ENCODE peak calls at places on chromosomes 2 and 18, in seven cellular contexts. U, Z, B, T, F, Y and Q are unnamed samples.

GRCh38 chr2:200239216-200239615 is 67.3 kb upstream of the SPATS2L start:
- DNase-seq in Y (no peak), Z (no peak), F (no peak), T (peak), B (no peak), U (no peak), Q (peak)

GRCh38 chr18:45527891-45528290 is 87.4 kb upstream of the SLC14A2 start:
- DNase-seq in F (no peak), Z (no peak), U (no peak), B (no peak), Y (no peak), T (no peak), Q (no peak)

GRCh38 chr2:28661589-28662001 is 90.0 kb upstream of the PPP1CB start:
- DNase-seq in T (peak), U (no peak), Y (no peak), B (no peak), F (no peak), Z (no peak), Q (no peak)

GRCh38 chr18:79465392-79465991 is 69.8 kb downstream of the NFATC1 start:
- DNase-seq in Y (peak), Z (no peak), T (no peak), F (no peak), U (no peak), B (no peak), Q (no peak)

GRCh38 chr18:23573948-23574431 is 12.3 kb downstream of the NPC1 start:
- DNase-seq in Z (peak), T (no peak), F (peak), Y (no peak), U (no peak), B (no peak), Q (no peak)

GRCh38 chr2:109611467-109612095 is 2.2 kb downstream of the SEPTIN10 start:
- DNase-seq in F (no peak), T (no peak), Z (no peak), U (peak), B (no peak), Y (no peak), Q (no peak)

GRCh38 chr2:122417114-122417513 is 661.7 kb downstream of the TSN start:
- DNase-seq in F (no peak), Y (no peak), B (no peak), T (no peak), U (no peak), Z (no peak), Q (no peak)

GRCh38 chr2:218311908-218312756 is 19.8 kb upstream of the TMBIM1 start:
- DNase-seq in T (no peak), B (no peak), Y (no peak), U (peak), Z (no peak), F (no peak), Q (no peak)

GRCh38 chr2:175175320-175175719 is 6.2 kb downstream of the ATP5MC3 start:
- DNase-seq in T (no peak), Z (no peak), U (no peak), Y (no peak), F (no peak), B (no peak), Q (no peak)

GRCh38 chr18:13578400-13578799 is 148.0 kb downstream of the FAM210A start:
- DNase-seq in Y (no peak), T (no peak), U (no peak), Z (no peak), F (no peak), B (no peak), Q (no peak)

GRCh38 chr2:158723311-158723838 is 71.7 kb upstream of the DAPL1 start:
- DNase-seq in Z (no peak), T (no peak), Y (no peak), F (no peak), U (peak), B (no peak), Q (no peak)

GRCh38 chr2:101190753-101191516 is 39.8 kb upstream of the TBC1D8 start:
- DNase-seq in T (no peak), Z (no peak), U (no peak), F (no peak), Y (no peak), B (no peak), Q (no peak)

DNA sequence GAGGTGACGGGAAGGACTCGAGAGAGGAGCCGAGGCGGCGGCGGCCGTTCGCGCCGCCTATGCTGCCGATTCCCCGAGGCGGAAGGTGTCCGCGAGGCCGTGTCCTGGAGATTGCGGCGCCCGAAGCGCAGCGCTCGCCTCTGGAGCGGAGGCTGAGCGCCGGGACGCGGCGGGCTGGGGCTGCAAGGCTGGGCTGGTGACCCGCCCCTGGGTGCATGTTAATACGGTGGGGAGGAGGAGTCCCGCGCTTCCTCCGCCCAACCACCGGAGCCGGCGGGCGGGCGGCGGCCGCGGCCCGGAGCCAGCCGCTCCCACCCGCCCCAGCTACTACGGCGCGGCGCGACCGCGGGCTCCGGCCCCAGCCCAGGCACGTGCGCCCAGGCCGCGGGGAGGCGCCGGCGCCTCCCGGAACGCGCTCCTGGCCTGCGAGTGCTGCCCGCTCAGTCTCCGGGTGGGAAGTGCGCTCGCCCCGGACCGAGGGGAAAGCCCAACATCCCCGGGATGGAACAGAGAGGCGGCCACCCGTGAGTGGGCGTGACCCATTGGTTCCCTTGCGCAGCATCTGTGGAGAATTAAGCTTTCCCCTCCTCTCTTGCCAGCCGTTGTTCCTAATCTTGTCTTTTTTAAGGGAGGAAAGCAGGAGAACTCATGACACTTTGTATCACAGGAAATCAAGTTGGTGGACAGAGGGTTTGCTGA is at the start of gene DLGAP1:
- DNase-seq in Y (no peak), B (no peak), T (peak), U (peak), F (peak), Z (no peak), Q (peak)
- TF ChIP-seq YY1 in Y (no peak), B (no peak), T (no peak), U (no peak), F (no peak), Z (no peak), Q (no peak)

GRCh38 chr2:108139521-108139920 is 100.2 kb upstream of the SULT1C3 start:
- DNase-seq in Y (no peak), B (no peak), U (peak), F (no peak), Z (no peak), T (no peak), Q (peak)
- TF ChIP-seq YY1 in Y (no peak), B (no peak), U (no peak), F (no peak), Z (no peak), T (no peak), Q (no peak)

GRCh38 chr18:74496508-74497307 is 545 bp downstream of the CNDP2 start:
- DNase-seq in T (peak), U (peak), B (peak), Z (peak), F (no peak), Y (no peak), Q (no peak)
- TF ChIP-seq YY1 in T (no peak), U (peak), B (no peak), Z (peak), F (no peak), Y (peak), Q (no peak)

DNA sequence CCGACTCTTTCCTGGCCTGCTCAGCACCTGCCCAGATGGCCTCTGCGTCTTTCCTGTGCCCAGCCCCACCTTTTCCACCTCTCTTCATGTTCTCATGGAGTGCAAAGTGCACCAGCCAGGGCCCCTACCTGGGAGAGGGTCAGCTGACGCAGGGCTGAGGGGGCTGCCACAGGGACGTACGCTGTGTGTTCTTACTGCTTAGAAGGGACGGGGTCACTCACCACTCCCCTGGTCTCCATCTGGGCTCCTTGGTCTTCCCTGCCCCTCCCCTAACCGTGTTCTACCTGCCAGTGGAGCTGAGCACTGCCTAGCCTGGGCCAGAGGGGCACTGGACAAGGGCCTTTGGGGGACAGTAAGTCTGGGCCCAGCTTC is 8.6 kb downstream of the ERFE start:
- DNase-seq in Z (no peak), T (no peak), Y (no peak), B (no peak), F (no peak), U (no peak), Q (no peak)
- TF ChIP-seq YY1 in Z (no peak), T (no peak), Y (no peak), B (no peak), F (no peak), U (no peak), Q (no peak)

GRCh38 chr2:214215107-214215506 is 195.7 kb upstream of the VWC2L start:
- DNase-seq in U (no peak), F (no peak), T (no peak), B (no peak), Z (no peak), Y (no peak), Q (no peak)
- TF ChIP-seq YY1 in U (no peak), F (no peak), T (no peak), B (no peak), Z (no peak), Y (no peak), Q (no peak)

DNA sequence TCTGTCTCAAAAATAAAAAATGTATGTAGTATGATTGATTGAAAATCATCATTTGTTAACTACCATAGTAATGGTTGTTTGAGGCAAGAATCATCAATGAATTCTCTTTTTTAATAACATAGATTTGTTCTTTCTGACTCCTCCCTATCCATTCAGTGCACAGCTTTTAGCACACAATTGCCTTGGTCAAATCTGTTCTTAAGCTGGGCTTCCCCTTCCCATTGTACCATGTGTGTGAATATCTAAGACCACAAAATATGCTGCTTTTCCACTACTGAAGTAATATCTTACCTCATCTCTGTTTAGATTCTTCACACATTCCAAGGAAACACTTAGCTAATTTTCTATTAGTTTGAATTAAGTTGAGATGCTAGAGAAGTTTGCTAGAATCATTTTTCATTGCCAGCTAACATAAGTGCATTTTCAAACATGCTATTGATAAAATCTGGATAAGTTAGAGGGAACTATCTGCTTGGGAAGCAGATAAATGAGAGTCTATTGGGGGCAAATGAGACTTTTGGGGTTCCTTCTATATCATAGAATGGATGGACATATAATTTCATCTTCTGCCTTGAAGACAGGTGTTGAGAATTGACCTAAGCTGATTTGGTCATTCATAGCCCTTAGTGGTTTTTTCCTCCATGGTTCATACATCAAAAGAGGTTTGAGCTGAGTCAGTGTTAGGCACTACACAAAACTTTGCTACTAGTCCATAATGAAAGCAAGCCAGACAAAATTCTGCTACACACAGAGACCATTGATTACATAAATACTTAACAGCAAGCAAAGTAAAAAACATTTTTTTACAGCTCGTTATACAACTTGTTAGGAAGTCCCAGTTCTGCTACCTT is 231.9 kb downstream of the PLCL1 start:
- DNase-seq in T (no peak), F (no peak), B (no peak), Y (no peak), U (no peak), Z (no peak), Q (no peak)
- TF ChIP-seq YY1 in T (no peak), F (no peak), B (no peak), Y (no peak), U (no peak), Z (no peak), Q (no peak)

GRCh38 chr2:63851912-63852311 is 10.2 kb downstream of the UGP2 start:
- DNase-seq in B (no peak), F (no peak), T (no peak), Z (no peak), U (no peak), Y (no peak), Q (no peak)
- TF ChIP-seq YY1 in B (no peak), F (no peak), T (no peak), Z (no peak), U (no peak), Y (no peak), Q (no peak)

GRCh38 chr2:69646714-69647113 is 3.2 kb upstream of the AAK1 start:
- DNase-seq in F (no peak), B (no peak), U (no peak), Y (no peak), T (no peak), Z (no peak), Q (no peak)

DNA sequence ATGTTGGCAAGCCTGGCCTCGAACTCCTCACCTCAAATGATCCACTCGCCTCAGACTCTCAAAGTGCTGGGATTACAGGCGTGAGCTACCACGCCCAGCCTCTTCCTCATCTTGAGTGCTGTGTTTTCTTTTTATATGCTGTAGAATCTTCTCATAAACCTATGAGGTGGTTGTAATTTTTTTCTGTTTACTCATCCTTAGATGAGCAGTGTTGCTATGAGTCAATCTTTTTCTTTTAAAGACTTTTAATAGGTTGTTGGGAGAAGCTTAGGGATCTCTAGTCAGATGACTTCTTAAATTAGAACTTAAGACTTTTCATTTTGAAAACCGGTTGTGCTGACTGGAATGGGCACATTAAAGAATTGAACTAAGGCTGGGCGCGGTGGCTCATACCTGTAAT is 8.7 kb upstream of the AAK1 start:
- DNase-seq in T (no peak), Z (no peak), B (peak), Y (no peak), F (no peak), U (no peak), Q (no peak)
- TF ChIP-seq YY1 in T (no peak), Z (no peak), B (no peak), Y (no peak), F (no peak), U (no peak), Q (no peak)

GRCh38 chr2:105806994-105807393 is 62.3 kb downstream of the NCK2 start:
- DNase-seq in U (no peak), Z (no peak), T (no peak), B (no peak), F (no peak), Y (no peak), Q (no peak)
- TF ChIP-seq YY1 in U (no peak), Z (no peak), T (no peak), B (no peak), F (no peak), Y (no peak), Q (no peak)